ENCODE peak calls at places on chromosomes 4 and X, in four cellular contexts. S is GM23338, B is sigmoid colon, G is stomach. Z is an unnamed sample.

GRCh38 chr4:189304755-189305154 is 635.9 kb upstream of the FRG1 start:
- DNase-seq in S (no peak), B (no peak), G (no peak), Z (no peak)

GRCh38 chr4:106809083-106809482 is 227.0 kb downstream of the DKK2 start:
- DNase-seq in S (peak; percentile 35), B (no peak), G (no peak), Z (no peak)

GRCh38 chrX:43559643-43560042 is 96.5 kb upstream of the MAOA start:
- DNase-seq in S (peak; percentile 69), B (peak; percentile 66), G (peak; percentile 40), Z (no peak)

GRCh38 chrX:151513472-151513871 is 50.0 kb upstream of the PASD1 start:
- DNase-seq in S (no peak), B (no peak), G (no peak), Z (no peak)

GRCh38 chr4:76998251-76998901 is 48.8 kb downstream of the SEPTIN11 start:
- DNase-seq in S (no peak), B (no peak), G (no peak), Z (no peak)

GRCh38 chr4:119525005-119525749 is 103.4 kb downstream of the PDE5A start:
- DNase-seq in S (no peak), B (no peak), G (no peak), Z (no peak)

GRCh38 chr4:53196872-53197759 is 168.7 kb downstream of the SCFD2 start:
- DNase-seq in S (peak; percentile 85), B (no peak), G (no peak), Z (no peak)

GRCh38 chrX:84363054-84363453 is 139.2 kb downstream of the HDX start:
- DNase-seq in S (no peak), B (no peak), G (no peak), Z (no peak)

GRCh38 chrX:148574247-148574973 is 74.0 kb downstream of the AFF2 start:
- DNase-seq in S (no peak), B (no peak), G (no peak), Z (no peak)

GRCh38 chr4:125750827-125751466 is 436.2 kb downstream of the FAT4 start:
- DNase-seq in S (peak; percentile 80), B (no peak), G (no peak), Z (no peak)

GRCh38 chrX:34656842-34657780 is at the start of gene TMEM47:
- DNase-seq in S (peak; percentile 87), B (peak; percentile 86), G (peak; percentile 71), Z (no peak)

GRCh38 chrX:149286940-149287349 is 218.2 kb downstream of the IDS start:
- DNase-seq in S (peak; percentile 52), B (no peak), G (peak; percentile 44), Z (no peak)

GRCh38 chr4:148954011-148954749 is 512.0 kb upstream of the NR3C2 start:
- DNase-seq in S (peak; percentile 14), B (no peak), G (no peak), Z (no peak)

GRCh38 chrX:49171752-49172279 is at the start of gene PLP2:
- DNase-seq in S (peak; percentile 21), B (peak; percentile 85), G (peak; percentile 58), Z (no peak)

GRCh38 chr4:84493092-84493850 is 5.8 kb downstream of the NKX6-1 start:
- DNase-seq in S (peak; percentile 90), B (no peak), G (no peak), Z (no peak)

GRCh38 chrX:71629467-71629866 is 11.2 kb upstream of the CXCR3 start:
- DNase-seq in S (no peak), B (no peak), G (no peak), Z (no peak)

GRCh38 chr4:76590847-76591281 is 155.8 kb downstream of the SHROOM3 start:
- DNase-seq in S (peak; percentile 37), B (no peak), G (no peak), Z (no peak)

GRCh38 chr4:7857238-7857701 is 82.4 kb downstream of the AFAP1 start:
- DNase-seq in S (no peak), B (peak; percentile 70), G (no peak), Z (no peak)

GRCh38 chr4:181952478-181952877 is 290.7 kb upstream of the TENM3 start:
- DNase-seq in S (no peak), B (no peak), G (no peak), Z (no peak)

GRCh38 chrX:152600853-152601635 is 36.7 kb upstream of the GABRQ start:
- DNase-seq in S (peak; percentile 32), B (no peak), G (no peak), Z (no peak)

GRCh38 chrX:133185938-133186337 is 32.2 kb downstream of the TFDP3 start:
- DNase-seq in S (no peak), B (no peak), G (no peak), Z (no peak)
- TF ChIP-seq POLR2AphosphoS5 in S (no peak), B (no peak), G (no peak), Z (no peak)

GRCh38 chr4:1754336-1754735 is 33.0 kb downstream of the TACC3 start:
- DNase-seq in S (no peak), B (no peak), G (no peak), Z (no peak)

GRCh38 chr4:1757836-1758235 is 35.3 kb upstream of the FGFR3 start:
- DNase-seq in S (no peak), B (no peak), G (no peak), Z (no peak)

GRCh38 chr4:1756893-1757779 is 35.8 kb downstream of the TACC3 start:
- DNase-seq in S (no peak), B (no peak), G (no peak), Z (no peak)

GRCh38 chr4:1755297-1755696 is 34.0 kb downstream of the TACC3 start:
- DNase-seq in S (no peak), B (no peak), G (no peak), Z (no peak)

DNA sequence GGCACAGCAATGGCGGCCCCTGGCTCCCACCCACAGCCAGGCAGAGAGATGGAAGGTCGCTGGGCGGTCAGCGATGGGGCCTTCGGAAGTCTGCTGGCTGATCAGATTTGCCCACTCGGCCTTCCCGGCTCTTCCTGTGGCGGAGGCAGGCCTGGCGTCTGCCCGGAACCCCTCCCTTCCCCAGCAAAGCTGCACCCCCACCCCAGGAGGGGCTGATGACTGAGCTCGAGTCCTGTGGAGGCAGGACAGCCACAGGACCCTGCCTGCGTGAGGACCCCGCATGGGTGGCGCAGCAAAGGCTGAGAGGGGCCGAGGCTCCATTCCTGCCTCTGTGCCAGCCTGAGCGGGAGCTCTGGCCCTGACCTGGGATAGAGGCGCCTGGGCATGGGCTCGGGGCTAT is 34.8 kb downstream of the TACC3 start:
- DNase-seq in S (no peak), B (no peak), G (no peak), Z (no peak)
- TF ChIP-seq POLR2AphosphoS5 in S (no peak), B (no peak), G (no peak), Z (no peak)

DNA sequence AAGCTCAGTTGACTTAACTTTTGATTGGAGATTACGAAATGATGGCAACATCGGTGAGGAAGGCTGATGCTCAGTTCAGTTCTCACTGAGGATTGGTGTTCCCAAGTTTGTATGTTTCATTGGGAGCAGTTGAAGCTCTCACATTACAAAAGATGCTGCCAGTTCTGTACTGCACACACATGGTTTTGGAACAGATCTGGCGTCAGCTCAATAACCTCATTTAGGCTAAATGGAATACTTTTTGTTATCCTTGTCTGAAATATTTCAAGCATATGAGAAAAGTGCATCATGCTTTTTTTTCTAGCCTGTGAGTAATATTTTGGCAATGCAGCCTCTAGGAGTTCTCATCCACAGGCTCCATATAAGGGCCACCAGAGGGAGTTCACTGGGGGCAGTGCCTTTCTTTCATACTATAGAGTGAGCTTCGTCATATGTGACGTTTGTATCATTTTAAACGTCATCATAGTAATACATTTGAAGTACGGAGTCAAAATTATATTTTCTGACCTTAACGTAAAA is 4.1 kb downstream of the ENPEP start:
- DNase-seq in S (peak; percentile 35), B (no peak), G (no peak), Z (no peak)
- TF ChIP-seq POLR2AphosphoS5 in S (no peak), B (no peak), G (no peak), Z (no peak)

GRCh38 chr4:161916010-161916409 is 247.8 kb downstream of the FSTL5 start:
- DNase-seq in S (no peak), B (no peak), G (no peak), Z (no peak)
- TF ChIP-seq POLR2AphosphoS5 in S (no peak), B (no peak), G (no peak), Z (no peak)

GRCh38 chr4:40992472-40993298 is 221.7 kb downstream of the APBB2 start:
- DNase-seq in S (no peak), B (no peak), G (no peak), Z (no peak)
- TF ChIP-seq POLR2AphosphoS5 in S (no peak), B (no peak), G (no peak), Z (no peak)

GRCh38 chr4:128387600-128388351 is 100.2 kb upstream of the PGRMC2 start:
- DNase-seq in S (no peak), B (no peak), G (no peak), Z (no peak)

GRCh38 chr4:128390475-128390996 is 102.9 kb upstream of the PGRMC2 start:
- DNase-seq in S (no peak), B (no peak), G (no peak), Z (no peak)

GRCh38 chr4:128394778-128395177 is 107.2 kb upstream of the PGRMC2 start:
- DNase-seq in S (no peak), B (no peak), G (no peak), Z (no peak)

GRCh38 chr4:128388352-128388630 is 100.7 kb upstream of the PGRMC2 start:
- DNase-seq in S (no peak), B (no peak), G (no peak), Z (no peak)

DNA sequence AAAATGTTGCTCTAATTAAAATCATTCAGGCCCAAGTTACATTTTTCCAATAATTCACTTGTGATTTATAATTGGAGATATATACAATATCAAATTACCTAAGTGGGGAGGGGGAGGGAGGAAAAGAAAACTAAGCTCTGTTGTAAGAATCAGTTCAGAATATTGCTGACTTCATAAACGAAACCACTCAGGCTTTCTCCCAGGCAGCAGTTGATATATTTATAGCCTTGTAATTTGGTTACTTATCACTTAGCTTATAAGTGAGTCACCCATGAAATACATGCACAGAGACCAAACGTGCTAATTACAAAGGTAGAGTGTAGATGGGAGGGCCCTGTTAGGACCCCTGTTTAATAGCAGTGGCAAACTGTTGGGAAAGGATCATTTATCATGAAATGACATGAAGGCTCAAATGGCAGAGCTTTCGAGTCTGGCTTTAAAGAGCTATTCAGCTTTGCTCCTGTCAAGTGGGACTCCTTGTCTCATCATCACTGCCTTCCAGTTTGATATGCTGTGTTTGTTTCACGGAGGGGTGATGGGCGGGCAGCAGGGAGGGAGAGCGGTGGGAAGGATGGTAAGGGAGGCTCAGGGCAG is 105.6 kb upstream of the PGRMC2 start:
- DNase-seq in S (no peak), B (no peak), G (no peak), Z (no peak)
- TF ChIP-seq POLR2AphosphoS5 in S (no peak), B (peak; percentile 34), G (no peak), Z (no peak)

Z was measured in vagina.